ENCODE peak calls at places on chromosomes 1 and 21, in four cellular contexts. One of them, this sample, is unnamed.

GRCh38 chr1:96411006-96411405 is 310.6 kb upstream of the PTBP2 start:
- DNase-seq in transverse colon: no peak
- DNase-seq in glutamatergic neuron: no peak
- DNase-seq in type B pancreatic cell: no peak
- DNase-seq in this sample: no peak

GRCh38 chr1:85330711-85331290 is 54.4 kb upstream of the BCL10 start:
- DNase-seq in transverse colon: no peak
- DNase-seq in type B pancreatic cell: no peak
- DNase-seq in glutamatergic neuron: no peak
- DNase-seq in this sample: no peak

GRCh38 chr1:117537291-117537920 is 68.4 kb upstream of the TENT5C start:
- DNase-seq in type B pancreatic cell: no peak
- DNase-seq in transverse colon: peak; percentile 74
- DNase-seq in glutamatergic neuron: no peak
- DNase-seq in this sample: no peak

GRCh38 chr1:52056937-52057231 is 789 bp downstream of the BTF3L4 start:
- DNase-seq in glutamatergic neuron: no peak
- DNase-seq in type B pancreatic cell: no peak
- DNase-seq in transverse colon: no peak
- DNase-seq in this sample: no peak

GRCh38 chr1:222777977-222778376 is 36.9 kb upstream of the DISP1 start:
- DNase-seq in glutamatergic neuron: no peak
- DNase-seq in type B pancreatic cell: no peak
- DNase-seq in transverse colon: no peak
- DNase-seq in this sample: no peak

GRCh38 chr1:194816859-194817258 is 1630.4 kb upstream of the B3GALT2 start:
- DNase-seq in glutamatergic neuron: no peak
- DNase-seq in transverse colon: no peak
- DNase-seq in type B pancreatic cell: no peak
- DNase-seq in this sample: no peak

GRCh38 chr1:208280681-208281439 is 36.7 kb upstream of the PLXNA2 start:
- DNase-seq in transverse colon: no peak
- DNase-seq in glutamatergic neuron: no peak
- DNase-seq in type B pancreatic cell: no peak
- DNase-seq in this sample: no peak

GRCh38 chr21:32719085-32719484 is 8.7 kb downstream of the SYNJ1 start:
- DNase-seq in transverse colon: no peak
- DNase-seq in type B pancreatic cell: no peak
- DNase-seq in glutamatergic neuron: no peak
- DNase-seq in this sample: no peak

GRCh38 chr1:196558424-196558823 is 49.8 kb downstream of the KCNT2 start:
- DNase-seq in type B pancreatic cell: no peak
- DNase-seq in glutamatergic neuron: no peak
- DNase-seq in transverse colon: no peak
- DNase-seq in this sample: no peak

GRCh38 chr1:204280562-204280961 is 66.8 kb upstream of the GOLT1A start:
- DNase-seq in type B pancreatic cell: no peak
- DNase-seq in transverse colon: no peak
- DNase-seq in glutamatergic neuron: no peak
- DNase-seq in this sample: no peak

GRCh38 chr1:27528701-27529637 is 39.0 kb upstream of the WASF2 start:
- DNase-seq in type B pancreatic cell: no peak
- DNase-seq in transverse colon: peak; percentile 49
- DNase-seq in glutamatergic neuron: no peak
- DNase-seq in this sample: no peak

GRCh38 chr21:45949928-45950739 is 31.4 kb upstream of the COL6A1 start:
- DNase-seq in transverse colon: no peak
- DNase-seq in glutamatergic neuron: no peak
- DNase-seq in type B pancreatic cell: no peak
- DNase-seq in this sample: no peak

GRCh38 chr1:85240174-85240601 is 19.3 kb downstream of the C1orf52 start:
- DNase-seq in transverse colon: no peak
- DNase-seq in type B pancreatic cell: no peak
- DNase-seq in glutamatergic neuron: no peak
- DNase-seq in this sample: no peak

GRCh38 chr1:30782361-30783243 is 25.0 kb upstream of the LAPTM5 start:
- DNase-seq in type B pancreatic cell: peak; percentile 83
- DNase-seq in glutamatergic neuron: peak; percentile 87
- DNase-seq in transverse colon: peak; percentile 73
- DNase-seq in this sample: peak; percentile 92

GRCh38 chr1:202516434-202516877 is 168.0 kb downstream of the PPP1R12B start:
- DNase-seq in type B pancreatic cell: no peak
- DNase-seq in transverse colon: no peak
- DNase-seq in glutamatergic neuron: no peak
- DNase-seq in this sample: no peak

GRCh38 chr1:22295856-22296255 is 153.0 kb upstream of the WNT4 start:
- DNase-seq in transverse colon: no peak
- DNase-seq in glutamatergic neuron: no peak
- DNase-seq in type B pancreatic cell: no peak
- DNase-seq in this sample: no peak

GRCh38 chr1:214566158-214567104 is 15.0 kb upstream of the PTPN14 start:
- DNase-seq in type B pancreatic cell: no peak
- DNase-seq in glutamatergic neuron: no peak
- DNase-seq in transverse colon: no peak
- DNase-seq in this sample: no peak

GRCh38 chr1:8464987-8465386 is 147.1 kb downstream of the SLC45A1 start:
- DNase-seq in glutamatergic neuron: no peak
- DNase-seq in transverse colon: no peak
- DNase-seq in type B pancreatic cell: no peak
- DNase-seq in this sample: no peak
- TF ChIP-seq CTCF in glutamatergic neuron: no peak
- TF ChIP-seq CTCF in transverse colon: no peak
- TF ChIP-seq CTCF in type B pancreatic cell: no peak
- TF ChIP-seq CTCF in this sample: peak; percentile 18

GRCh38 chr1:206933333-206933945 is 11.7 kb upstream of the FCMR start:
- DNase-seq in type B pancreatic cell: no peak
- DNase-seq in glutamatergic neuron: peak; percentile 28
- DNase-seq in transverse colon: peak; percentile 69
- DNase-seq in this sample: no peak
- TF ChIP-seq CTCF in type B pancreatic cell: peak; percentile 69
- TF ChIP-seq CTCF in glutamatergic neuron: peak; percentile 53
- TF ChIP-seq CTCF in transverse colon: peak; percentile 67
- TF ChIP-seq CTCF in this sample: peak; percentile 36

GRCh38 chr1:211829343-211830054 is 1.1 kb downstream of the LPGAT1 start:
- DNase-seq in type B pancreatic cell: no peak
- DNase-seq in glutamatergic neuron: peak; percentile 22
- DNase-seq in transverse colon: peak; percentile 27
- DNase-seq in this sample: no peak
- TF ChIP-seq CTCF in type B pancreatic cell: peak; percentile 33
- TF ChIP-seq CTCF in glutamatergic neuron: no peak
- TF ChIP-seq CTCF in transverse colon: no peak
- TF ChIP-seq CTCF in this sample: peak; percentile 12

GRCh38 chr1:56189946-56190920 is 389.1 kb downstream of the PLPP3 start:
- DNase-seq in transverse colon: no peak
- DNase-seq in glutamatergic neuron: no peak
- DNase-seq in type B pancreatic cell: no peak
- DNase-seq in this sample: no peak
- TF ChIP-seq CTCF in transverse colon: no peak
- TF ChIP-seq CTCF in glutamatergic neuron: peak; percentile 47
- TF ChIP-seq CTCF in type B pancreatic cell: peak; percentile 67
- TF ChIP-seq CTCF in this sample: peak; percentile 42

DNA sequence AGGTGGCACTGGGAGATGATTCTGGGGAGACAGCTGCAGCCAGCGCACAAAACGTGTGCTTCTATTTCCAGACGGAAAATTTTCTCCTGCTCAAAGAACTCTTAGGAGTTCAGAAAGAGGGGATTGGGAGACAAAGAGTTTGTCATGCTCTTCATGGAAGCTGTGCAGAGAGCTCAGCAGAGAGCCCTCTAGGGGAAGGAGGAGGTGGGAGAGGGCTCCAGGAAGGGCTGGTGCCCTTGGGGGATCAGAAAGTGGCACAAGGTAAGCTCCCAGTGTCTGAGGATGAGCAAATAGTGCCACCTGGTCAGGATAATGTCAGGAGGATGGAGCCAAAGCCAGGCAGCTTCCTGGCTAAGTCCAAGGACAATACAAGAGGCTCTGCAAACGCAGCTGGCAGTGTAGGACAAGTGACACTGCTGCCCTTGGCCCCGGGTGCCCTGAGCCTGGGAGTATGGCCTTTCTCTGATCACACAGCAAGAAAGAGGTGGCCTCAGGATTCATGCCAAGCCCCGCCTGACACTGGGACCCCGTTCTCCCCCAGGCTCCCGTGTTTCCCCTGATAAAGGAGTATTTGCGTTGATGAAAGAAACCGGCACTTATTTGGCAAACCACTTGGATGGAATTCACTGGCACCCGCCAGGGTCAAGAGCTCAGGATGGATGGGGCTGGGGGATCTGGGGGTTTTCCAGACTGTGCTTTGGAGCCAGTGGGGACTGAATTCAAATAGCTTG is 254.0 kb downstream of the PTPRU start:
- DNase-seq in transverse colon: no peak
- DNase-seq in type B pancreatic cell: no peak
- DNase-seq in glutamatergic neuron: no peak
- DNase-seq in this sample: peak; percentile 79
- TF ChIP-seq CTCF in transverse colon: no peak
- TF ChIP-seq CTCF in type B pancreatic cell: peak; percentile 12
- TF ChIP-seq CTCF in glutamatergic neuron: no peak
- TF ChIP-seq CTCF in this sample: no peak